ENCODE peak calls at places on chromosomes 6 and 20, in six cellular contexts. One of them, this sample, is unnamed.

GRCh38 chr6:157069585-157069984 is 253.7 kb downstream of the TMEM242 start:
- DNase-seq in transverse colon: no peak
- DNase-seq in ovary: no peak
- DNase-seq in heart left ventricle: no peak
- DNase-seq in stomach: no peak
- DNase-seq in GM12891: no peak
- DNase-seq in this sample: no peak

GRCh38 chr6:5287205-5287965 is 26.1 kb downstream of the FARS2 start:
- DNase-seq in transverse colon: no peak
- DNase-seq in ovary: no peak
- DNase-seq in heart left ventricle: no peak
- DNase-seq in stomach: no peak
- DNase-seq in GM12891: no peak
- DNase-seq in this sample: no peak

GRCh38 chr6:81169166-81169565 is 583.3 kb downstream of the TENT5A start:
- DNase-seq in transverse colon: no peak
- DNase-seq in ovary: no peak
- DNase-seq in heart left ventricle: no peak
- DNase-seq in stomach: no peak
- DNase-seq in GM12891: no peak
- DNase-seq in this sample: no peak

GRCh38 chr20:41411458-41411857 is 44.8 kb upstream of the EMILIN3 start:
- DNase-seq in transverse colon: no peak
- DNase-seq in ovary: no peak
- DNase-seq in heart left ventricle: no peak
- DNase-seq in stomach: no peak
- DNase-seq in GM12891: no peak
- DNase-seq in this sample: no peak

GRCh38 chr6:139330841-139331500 is 39.2 kb upstream of the TXLNB start:
- DNase-seq in transverse colon: no peak
- DNase-seq in ovary: no peak
- DNase-seq in heart left ventricle: no peak
- DNase-seq in stomach: no peak
- DNase-seq in GM12891: no peak
- DNase-seq in this sample: no peak

GRCh38 chr6:93017213-93017612 is 402.1 kb downstream of the EPHA7 start:
- DNase-seq in transverse colon: no peak
- DNase-seq in ovary: no peak
- DNase-seq in heart left ventricle: no peak
- DNase-seq in stomach: no peak
- DNase-seq in GM12891: no peak
- DNase-seq in this sample: no peak

GRCh38 chr6:129671442-129672344 is 38.3 kb downstream of the ARHGAP18 start:
- DNase-seq in transverse colon: peak
- DNase-seq in ovary: no peak
- DNase-seq in heart left ventricle: no peak
- DNase-seq in stomach: no peak
- DNase-seq in GM12891: no peak
- DNase-seq in this sample: peak

GRCh38 chr6:99431901-99432300 is 6.8 kb upstream of the PNISR start:
- DNase-seq in transverse colon: no peak
- DNase-seq in ovary: no peak
- DNase-seq in heart left ventricle: no peak
- DNase-seq in stomach: no peak
- DNase-seq in GM12891: no peak
- DNase-seq in this sample: no peak

GRCh38 chr6:71248306-71248705 is 40.3 kb upstream of the OGFRL1 start:
- DNase-seq in transverse colon: no peak
- DNase-seq in ovary: no peak
- DNase-seq in heart left ventricle: no peak
- DNase-seq in stomach: no peak
- DNase-seq in GM12891: no peak
- DNase-seq in this sample: no peak

DNA sequence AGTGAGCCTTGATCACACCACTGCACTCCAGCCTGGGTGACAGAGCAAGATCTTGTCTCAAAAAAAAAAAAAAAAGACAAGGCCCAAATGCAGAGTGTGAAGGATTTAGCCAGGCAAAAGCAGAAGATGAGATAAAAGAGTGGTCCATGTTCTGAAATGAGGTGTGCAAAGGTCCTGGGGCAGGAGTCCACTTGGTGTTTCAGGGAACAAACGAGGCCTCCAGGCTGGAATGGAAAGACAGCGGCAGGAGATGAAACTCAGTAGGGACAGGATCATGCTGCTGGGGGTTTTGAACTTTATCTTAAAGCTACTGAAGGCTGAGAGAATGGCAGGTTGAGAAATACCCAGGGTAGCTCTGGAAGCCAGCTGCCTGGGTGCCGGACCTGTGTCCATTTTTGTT is 178.2 kb downstream of the ZMYND8 start:
- DNase-seq in transverse colon: no peak
- DNase-seq in ovary: no peak
- DNase-seq in heart left ventricle: no peak
- DNase-seq in stomach: no peak
- DNase-seq in GM12891: no peak
- DNase-seq in this sample: no peak
- TF ChIP-seq POLR2A in transverse colon: no peak
- TF ChIP-seq POLR2A in ovary: no peak
- TF ChIP-seq POLR2A in heart left ventricle: no peak
- TF ChIP-seq POLR2A in stomach: no peak
- TF ChIP-seq POLR2A in GM12891: no peak
- TF ChIP-seq POLR2A in this sample: no peak

GRCh38 chr6:20401403-20402180 is at the start of gene E2F3:
- DNase-seq in transverse colon: peak
- DNase-seq in ovary: peak
- DNase-seq in heart left ventricle: peak
- DNase-seq in stomach: peak
- DNase-seq in GM12891: peak
- DNase-seq in this sample: peak
- TF ChIP-seq POLR2A in transverse colon: peak
- TF ChIP-seq POLR2A in ovary: no peak
- TF ChIP-seq POLR2A in heart left ventricle: no peak
- TF ChIP-seq POLR2A in stomach: no peak
- TF ChIP-seq POLR2A in GM12891: peak
- TF ChIP-seq POLR2A in this sample: peak

GRCh38 chr6:7732219-7732618 is 6.3 kb downstream of the BMP6 start:
- DNase-seq in transverse colon: no peak
- DNase-seq in ovary: no peak
- DNase-seq in heart left ventricle: no peak
- DNase-seq in stomach: no peak
- DNase-seq in GM12891: no peak
- DNase-seq in this sample: no peak
- TF ChIP-seq POLR2A in transverse colon: no peak
- TF ChIP-seq POLR2A in ovary: no peak
- TF ChIP-seq POLR2A in heart left ventricle: no peak
- TF ChIP-seq POLR2A in stomach: no peak
- TF ChIP-seq POLR2A in GM12891: no peak
- TF ChIP-seq POLR2A in this sample: no peak

DNA sequence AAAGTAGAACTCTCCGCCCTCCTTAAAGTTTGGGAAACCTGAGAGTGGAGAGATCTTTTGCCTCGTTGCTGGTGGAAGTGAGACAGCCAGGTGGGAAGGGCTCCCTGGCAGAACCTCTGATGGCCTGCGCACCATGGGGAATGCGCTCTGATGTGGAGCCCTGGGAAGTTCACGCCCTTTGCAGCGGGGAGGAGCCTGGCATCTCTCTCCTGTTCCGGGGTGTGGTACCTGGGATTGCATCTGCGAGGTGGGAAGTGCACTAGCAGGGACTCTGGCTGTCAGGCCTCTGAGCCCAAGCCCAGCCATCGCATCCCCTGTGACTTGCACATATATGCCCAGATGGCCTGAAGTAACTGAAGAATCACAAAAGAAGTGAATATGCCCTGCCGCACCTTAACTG is 159.8 kb downstream of the AKAP7 start:
- DNase-seq in transverse colon: no peak
- DNase-seq in ovary: no peak
- DNase-seq in heart left ventricle: no peak
- DNase-seq in stomach: no peak
- DNase-seq in GM12891: no peak
- DNase-seq in this sample: no peak
- TF ChIP-seq POLR2A in transverse colon: no peak
- TF ChIP-seq POLR2A in ovary: no peak
- TF ChIP-seq POLR2A in heart left ventricle: no peak
- TF ChIP-seq POLR2A in stomach: no peak
- TF ChIP-seq POLR2A in GM12891: no peak
- TF ChIP-seq POLR2A in this sample: no peak

GRCh38 chr6:1318036-1318435 is 6.1 kb downstream of the FOXQ1 start:
- DNase-seq in transverse colon: no peak
- DNase-seq in ovary: no peak
- DNase-seq in heart left ventricle: no peak
- DNase-seq in stomach: no peak
- DNase-seq in GM12891: no peak
- DNase-seq in this sample: no peak

GRCh38 chr6:1316482-1317220 is 4.8 kb downstream of the FOXQ1 start:
- DNase-seq in transverse colon: no peak
- DNase-seq in ovary: no peak
- DNase-seq in heart left ventricle: no peak
- DNase-seq in stomach: peak
- DNase-seq in GM12891: no peak
- DNase-seq in this sample: no peak

GRCh38 chr6:1315560-1316386 is 3.9 kb downstream of the FOXQ1 start:
- DNase-seq in transverse colon: no peak
- DNase-seq in ovary: no peak
- DNase-seq in heart left ventricle: no peak
- DNase-seq in stomach: no peak
- DNase-seq in GM12891: no peak
- DNase-seq in this sample: no peak

GRCh38 chr6:1315201-1315559 is 3.3 kb downstream of the FOXQ1 start:
- DNase-seq in transverse colon: no peak
- DNase-seq in ovary: no peak
- DNase-seq in heart left ventricle: no peak
- DNase-seq in stomach: no peak
- DNase-seq in GM12891: no peak
- DNase-seq in this sample: no peak

GRCh38 chr6:1317302-1317815 is 5.5 kb downstream of the FOXQ1 start:
- DNase-seq in transverse colon: no peak
- DNase-seq in ovary: no peak
- DNase-seq in heart left ventricle: no peak
- DNase-seq in stomach: no peak
- DNase-seq in GM12891: no peak
- DNase-seq in this sample: no peak
- TF ChIP-seq POLR2A in transverse colon: no peak
- TF ChIP-seq POLR2A in ovary: no peak
- TF ChIP-seq POLR2A in heart left ventricle: no peak
- TF ChIP-seq POLR2A in stomach: no peak
- TF ChIP-seq POLR2A in GM12891: no peak
- TF ChIP-seq POLR2A in this sample: no peak

DNA sequence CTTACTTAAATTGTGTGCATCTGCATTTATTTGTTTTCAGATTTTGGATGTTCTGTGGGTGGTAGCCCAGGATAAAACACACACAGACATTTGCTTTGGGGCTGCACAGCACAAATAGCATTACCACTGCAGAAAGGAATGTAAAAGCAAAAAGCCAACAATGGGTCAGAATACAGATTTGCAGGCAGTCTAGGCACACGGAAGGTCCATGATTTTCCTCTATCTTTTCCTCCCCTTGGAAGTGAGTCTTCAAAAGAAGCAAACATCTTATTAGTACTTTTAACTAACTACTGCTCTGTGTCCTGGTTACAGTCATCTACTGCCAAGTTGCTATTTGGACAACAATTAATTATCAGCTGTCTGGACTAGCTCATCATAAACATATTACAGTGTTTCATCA is 189.0 kb upstream of the TBX18 start:
- DNase-seq in transverse colon: no peak
- DNase-seq in ovary: no peak
- DNase-seq in heart left ventricle: no peak
- DNase-seq in stomach: no peak
- DNase-seq in GM12891: no peak
- DNase-seq in this sample: no peak
- TF ChIP-seq POLR2A in transverse colon: no peak
- TF ChIP-seq POLR2A in ovary: no peak
- TF ChIP-seq POLR2A in heart left ventricle: no peak
- TF ChIP-seq POLR2A in stomach: no peak
- TF ChIP-seq POLR2A in GM12891: no peak
- TF ChIP-seq POLR2A in this sample: no peak

GRCh38 chr6:30101939-30102700 is 10.8 kb downstream of the TRIM31 start:
- DNase-seq in transverse colon: peak
- DNase-seq in ovary: peak
- DNase-seq in heart left ventricle: peak
- DNase-seq in stomach: peak
- DNase-seq in GM12891: peak
- DNase-seq in this sample: peak
- TF ChIP-seq POLR2A in transverse colon: peak
- TF ChIP-seq POLR2A in ovary: no peak
- TF ChIP-seq POLR2A in heart left ventricle: no peak
- TF ChIP-seq POLR2A in stomach: no peak
- TF ChIP-seq POLR2A in GM12891: no peak
- TF ChIP-seq POLR2A in this sample: no peak

GRCh38 chr20:63973160-63973479 is 3.4 kb upstream of the ZNF512B start:
- DNase-seq in transverse colon: no peak
- DNase-seq in ovary: no peak
- DNase-seq in heart left ventricle: no peak
- DNase-seq in stomach: no peak
- DNase-seq in GM12891: no peak
- DNase-seq in this sample: no peak

GRCh38 chr20:63974402-63975200 is 4.8 kb downstream of the SAMD10 start:
- DNase-seq in transverse colon: no peak
- DNase-seq in ovary: peak
- DNase-seq in heart left ventricle: peak
- DNase-seq in stomach: peak
- DNase-seq in GM12891: no peak
- DNase-seq in this sample: peak

GRCh38 chr20:63972312-63973159 is 2.8 kb upstream of the ZNF512B start:
- DNase-seq in transverse colon: peak
- DNase-seq in ovary: peak
- DNase-seq in heart left ventricle: peak
- DNase-seq in stomach: no peak
- DNase-seq in GM12891: peak
- DNase-seq in this sample: no peak

GRCh38 chr20:63970714-63971431 is 1.1 kb upstream of the ZNF512B start:
- DNase-seq in transverse colon: no peak
- DNase-seq in ovary: no peak
- DNase-seq in heart left ventricle: no peak
- DNase-seq in stomach: no peak
- DNase-seq in GM12891: no peak
- DNase-seq in this sample: no peak

GRCh38 chr20:63973636-63974401 is 4.1 kb upstream of the ZNF512B start:
- DNase-seq in transverse colon: peak
- DNase-seq in ovary: peak
- DNase-seq in heart left ventricle: peak
- DNase-seq in stomach: peak
- DNase-seq in GM12891: peak
- DNase-seq in this sample: peak
- TF ChIP-seq POLR2A in transverse colon: no peak
- TF ChIP-seq POLR2A in ovary: no peak
- TF ChIP-seq POLR2A in heart left ventricle: no peak
- TF ChIP-seq POLR2A in stomach: no peak
- TF ChIP-seq POLR2A in GM12891: no peak
- TF ChIP-seq POLR2A in this sample: no peak

DNA sequence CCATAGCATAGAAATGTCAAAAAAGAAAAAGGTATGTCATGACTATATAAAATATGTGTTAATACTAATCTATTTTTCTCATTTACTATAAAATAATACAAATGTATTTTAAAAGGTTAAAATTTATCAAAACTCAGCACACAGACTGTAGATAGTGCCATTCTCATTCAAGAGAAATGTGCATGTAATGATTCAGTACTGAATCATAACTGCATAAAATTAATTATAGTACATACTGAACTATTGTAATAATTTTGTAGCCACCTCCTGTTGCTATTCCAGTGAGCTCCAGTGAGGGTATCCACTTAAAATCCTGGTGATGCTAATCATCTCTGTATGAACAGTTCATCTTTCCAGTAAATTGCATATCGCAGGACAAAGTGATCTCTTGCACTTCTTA is 82.8 kb downstream of the HMGCLL1 start:
- DNase-seq in transverse colon: no peak
- DNase-seq in ovary: no peak
- DNase-seq in heart left ventricle: no peak
- DNase-seq in stomach: no peak
- DNase-seq in GM12891: no peak
- DNase-seq in this sample: no peak
- TF ChIP-seq POLR2A in transverse colon: no peak
- TF ChIP-seq POLR2A in ovary: no peak
- TF ChIP-seq POLR2A in heart left ventricle: no peak
- TF ChIP-seq POLR2A in stomach: no peak
- TF ChIP-seq POLR2A in GM12891: no peak
- TF ChIP-seq POLR2A in this sample: no peak

This sample was measured in GM12892.